ENCODE peak calls at places on chromosomes 16 and 17, in seven cellular contexts. P is HAP-1; C is cardiac fibroblast; F is CD4-positive, CD25-positive, alpha-beta regulatory T cell; L is endodermal cell; W is psoas muscle; A is fibroblast of pulmonary artery. S is an unnamed sample.

GRCh38 chr17:49952912-49953497 is 16.0 kb upstream of the DLX4 start:
- DNase-seq in P (no peak), C (no peak), F (no peak), L (no peak), W (no peak), A (peak; percentile 11), S (no peak)

GRCh38 chr17:74803971-74804370 is 27.8 kb upstream of the NAT9 start:
- DNase-seq in P (no peak), C (no peak), F (no peak), L (no peak), W (no peak), A (no peak), S (no peak)

GRCh38 chr17:63140255-63140654 is 174.2 kb downstream of the TANC2 start:
- DNase-seq in P (no peak), C (peak; percentile 51), F (no peak), L (no peak), W (no peak), A (peak; percentile 48), S (no peak)

GRCh38 chr16:59878999-59879398 is 1144.9 kb upstream of the GOT2 start:
- DNase-seq in P (no peak), C (no peak), F (no peak), L (no peak), W (no peak), A (no peak), S (no peak)

GRCh38 chr16:82229800-82230619 is 60.0 kb upstream of the MPHOSPH6 start:
- DNase-seq in P (peak; percentile 56), C (peak; percentile 84), F (peak; percentile 33), L (peak; percentile 94), W (peak; percentile 57), A (peak; percentile 87), S (peak; percentile 79)

GRCh38 chr17:4948997-4949320 is 629 bp upstream of the PFN1 start:
- DNase-seq in P (peak; percentile 85), C (peak; percentile 89), F (peak; percentile 80), L (peak; percentile 96), W (peak; percentile 89), A (peak; percentile 89), S (peak; percentile 89)

GRCh38 chr17:19728114-19728495 is 11.7 kb upstream of the SLC47A2 start:
- DNase-seq in P (no peak), C (peak; percentile 82), F (no peak), L (peak; percentile 45), W (peak; percentile 92), A (peak; percentile 91), S (peak; percentile 91)

GRCh38 chr17:18109935-18110334 is 1.4 kb downstream of the MYO15A start:
- DNase-seq in P (no peak), C (no peak), F (no peak), L (no peak), W (no peak), A (no peak), S (no peak)

GRCh38 chr16:50068550-50068949 is 2.8 kb downstream of the HEATR3 start:
- DNase-seq in P (no peak), C (peak; percentile 51), F (no peak), L (no peak), W (no peak), A (peak; percentile 41), S (no peak)

GRCh38 chr16:58515871-58516767 is 802 bp downstream of the SETD6 start:
- DNase-seq in P (peak; percentile 22), C (no peak), F (peak; percentile 55), L (peak; percentile 89), W (peak; percentile 38), A (no peak), S (peak; percentile 60)

GRCh38 chr16:65212240-65212639 is 90.4 kb upstream of the CDH11 start:
- DNase-seq in P (no peak), C (no peak), F (no peak), L (no peak), W (no peak), A (no peak), S (no peak)

GRCh38 chr16:65218348-65218747 is 96.5 kb upstream of the CDH11 start:
- DNase-seq in P (no peak), C (no peak), F (no peak), L (peak; percentile 66), W (no peak), A (no peak), S (no peak)

GRCh38 chr16:65214196-65214595 is 92.3 kb upstream of the CDH11 start:
- DNase-seq in P (no peak), C (peak; percentile 55), F (no peak), L (no peak), W (no peak), A (peak; percentile 26), S (no peak)

DNA sequence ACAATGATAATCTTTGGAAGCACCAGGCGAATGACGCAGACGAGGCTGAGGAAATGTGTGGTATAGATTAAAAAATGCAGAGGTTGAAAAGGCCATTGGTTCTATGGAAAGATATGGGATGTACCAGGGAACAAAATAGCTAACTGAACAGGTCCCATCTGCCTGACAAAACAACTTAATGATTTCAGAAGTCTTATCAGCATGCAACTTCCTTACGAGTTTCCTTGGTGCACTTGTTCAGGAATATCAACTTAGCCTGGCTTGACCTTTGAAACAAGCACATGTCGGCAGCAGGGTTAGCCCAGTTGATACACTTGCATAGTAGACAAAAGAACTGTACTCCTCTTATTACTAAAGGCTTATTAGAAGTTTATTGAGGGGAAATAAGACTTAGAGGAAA is 90.9 kb upstream of the CDH11 start:
- DNase-seq in P (no peak), C (no peak), F (no peak), L (no peak), W (no peak), A (no peak), S (no peak)
- H3K4me3 ChIP-seq in P (no peak overlapping the region), C (no peak overlapping the region), F (no peak overlapping the region), L (no peak overlapping the region), W (no peak overlapping the region), A (no peak overlapping the region), S (no peak overlapping the region)

DNA sequence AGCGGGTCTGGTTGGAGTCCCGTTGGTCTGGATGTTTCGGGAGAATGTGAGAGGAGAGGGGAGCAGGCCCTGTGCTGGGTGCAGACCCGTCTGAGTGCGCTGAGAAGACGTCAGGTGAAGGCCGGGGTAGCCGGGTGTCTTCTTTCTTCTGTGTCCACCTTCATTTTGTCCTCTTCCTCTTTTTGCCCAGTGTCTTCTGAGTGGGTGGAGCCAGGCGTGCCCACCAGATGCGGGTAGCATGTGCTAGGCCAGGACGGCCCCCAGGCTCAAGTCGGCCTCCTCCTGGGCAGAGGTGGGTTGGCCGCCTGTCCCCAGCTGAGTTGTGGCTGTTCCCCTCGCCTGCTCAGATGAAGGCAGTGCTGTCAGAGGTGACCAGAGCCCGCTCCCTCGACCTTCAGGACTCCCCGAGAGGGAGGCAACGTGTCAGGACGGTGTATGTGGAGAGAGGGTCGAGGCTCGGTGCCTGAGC is 3.5 kb downstream of the METRNL start:
- DNase-seq in P (no peak), C (no peak), F (no peak), L (no peak), W (no peak), A (no peak), S (no peak)
- H3K4me3 ChIP-seq in P (no peak overlapping the region), C (peak overlapping the region; percentile 28), F (no peak overlapping the region), L (no peak overlapping the region), W (peak overlapping the region; percentile 36), A (no peak overlapping the region), S (no peak overlapping the region)

GRCh38 chr17:81867952-81868673 is 3.0 kb downstream of the ARHGDIA start:
- DNase-seq in P (no peak), C (no peak), F (no peak), L (no peak), W (no peak), A (no peak), S (peak; percentile 73)

GRCh38 chr17:81869221-81870154 is 1.6 kb downstream of the ARHGDIA start:
- DNase-seq in P (no peak), C (peak; percentile 47), F (no peak), L (peak; percentile 92), W (peak; percentile 57), A (peak; percentile 38), S (peak; percentile 70)

GRCh38 chr17:81870155-81870977 is 771 bp downstream of the ARHGDIA start:
- DNase-seq in P (peak; percentile 27), C (peak; percentile 65), F (peak; percentile 40), L (peak; percentile 79), W (peak; percentile 53), A (peak; percentile 51), S (peak; percentile 63)

GRCh38 chr17:81867123-81867951 is 3.8 kb downstream of the ARHGDIA start:
- DNase-seq in P (peak; percentile 38), C (peak; percentile 62), F (no peak), L (peak; percentile 85), W (no peak), A (peak; percentile 62), S (peak; percentile 75)

GRCh38 chr17:81868674-81869220 is 2.4 kb downstream of the ARHGDIA start:
- DNase-seq in P (peak; percentile 12), C (peak; percentile 87), F (no peak), L (peak; percentile 88), W (peak; percentile 69), A (peak; percentile 89), S (peak; percentile 81)
- H3K4me3 ChIP-seq in P (no peak overlapping the region), C (peak overlapping the region; percentile 84), F (no peak overlapping the region), L (no peak overlapping the region), W (peak overlapping the region; percentile 74), A (peak overlapping the region; percentile 86), S (no peak overlapping the region)

GRCh38 chr17:42273474-42274272 is 2.5 kb downstream of the STAT5B start:
- DNase-seq in P (no peak), C (no peak), F (peak; percentile 44), L (no peak), W (no peak), A (no peak), S (no peak)
- H3K4me3 ChIP-seq in P (no peak overlapping the region), C (no peak overlapping the region), F (peak overlapping the region; percentile 99), L (peak overlapping the region; percentile 92), W (peak overlapping the region; percentile 93), A (no peak overlapping the region), S (no peak overlapping the region)